ENCODE peak calls at places on chromosomes 3 and 15, in five cellular contexts. B is A549, Y is upper lobe of right lung, T is prostate gland, R is body of pancreas. M is an unnamed sample.
A peak's percentile ranks its signal among the peaks of the same experiment; 100 is the strongest.

GRCh38 chr3:194265505-194265892 is 85.6 kb downstream of the CPN2 start:
- DNase-seq in B (no peak), Y (peak; percentile 85), T (peak; percentile 74), R (peak; percentile 84), M (peak; percentile 89)

GRCh38 chr3:102060814-102061213 is 211.5 kb downstream of the NFKBIZ start:
- DNase-seq in B (peak; percentile 24), Y (no peak), T (no peak), R (no peak), M (no peak)

GRCh38 chr3:184040010-184040409 is 8.5 kb downstream of the HTR3D start:
- DNase-seq in B (peak; percentile 34), Y (no peak), T (no peak), R (peak; percentile 13), M (no peak)

GRCh38 chr15:75036269-75036668 is 12.9 kb downstream of the PPCDC start:
- DNase-seq in B (no peak), Y (no peak), T (no peak), R (peak; percentile 46), M (no peak)

GRCh38 chr3:150520408-150520807 is 25.9 kb downstream of the SERP1 start:
- DNase-seq in B (no peak), Y (no peak), T (no peak), R (no peak), M (no peak)

GRCh38 chr3:153599685-153600084 is 437.7 kb downstream of the RAP2B start:
- DNase-seq in B (no peak), Y (no peak), T (no peak), R (peak; percentile 8), M (no peak)

GRCh38 chr3:127781411-127782001 is 40.8 kb downstream of the MGLL start:
- DNase-seq in B (no peak), Y (no peak), T (no peak), R (no peak), M (no peak)

GRCh38 chr3:8574670-8575322 is 69.8 kb downstream of the SSUH2 start:
- DNase-seq in B (no peak), Y (no peak), T (no peak), R (no peak), M (no peak)

GRCh38 chr3:138944842-138945645 is 1.9 kb downstream of the FOXL2 start:
- DNase-seq in B (no peak), Y (no peak), T (no peak), R (peak; percentile 34), M (no peak)

GRCh38 chr3:49173792-49174170 is 2.4 kb downstream of the KLHDC8B start:
- DNase-seq in B (no peak), Y (no peak), T (no peak), R (no peak), M (peak; percentile 43)

GRCh38 chr3:12957824-12958792 is 115.1 kb downstream of the IQSEC1 start:
- DNase-seq in B (no peak), Y (no peak), T (no peak), R (no peak), M (no peak)
- H3K27ac ChIP-seq in B (no peak overlapping the region), Y (no peak overlapping the region), T (peak overlapping the region; percentile 70), R (no peak overlapping the region), M (no peak overlapping the region)

GRCh38 chr15:77732514-77733335 is 100.0 kb upstream of the LINGO1 start:
- DNase-seq in B (no peak), Y (no peak), T (no peak), R (no peak), M (no peak)

GRCh38 chr15:77731945-77732344 is 99.2 kb upstream of the LINGO1 start:
- DNase-seq in B (no peak), Y (no peak), T (no peak), R (no peak), M (no peak)

GRCh38 chr15:77731067-77731466 is 98.4 kb upstream of the LINGO1 start:
- DNase-seq in B (no peak), Y (no peak), T (no peak), R (no peak), M (no peak)

GRCh38 chr15:77734306-77734705 is 101.6 kb upstream of the LINGO1 start:
- DNase-seq in B (no peak), Y (no peak), T (no peak), R (no peak), M (no peak)

GRCh38 chr15:77733579-77734300 is 101.0 kb upstream of the LINGO1 start:
- DNase-seq in B (no peak), Y (no peak), T (no peak), R (no peak), M (no peak)
- H3K4me1 ChIP-seq in B (no peaks in the 10 kb centered on the region), Y (no peaks in the 10 kb centered on the region), T (no peaks in the 10 kb centered on the region), R (no peaks in the 10 kb centered on the region), M (no peaks in the 10 kb centered on the region)

GRCh38 chr3:30314757-30315156 is 291.6 kb upstream of the TGFBR2 start:
- DNase-seq in B (no peak), Y (no peak), T (no peak), R (no peak), M (no peak)
- H3K4me3 ChIP-seq in B (no peak overlapping the region), Y (no peak overlapping the region), T (no peak overlapping the region), R (no peak overlapping the region), M (no peak overlapping the region)

DNA sequence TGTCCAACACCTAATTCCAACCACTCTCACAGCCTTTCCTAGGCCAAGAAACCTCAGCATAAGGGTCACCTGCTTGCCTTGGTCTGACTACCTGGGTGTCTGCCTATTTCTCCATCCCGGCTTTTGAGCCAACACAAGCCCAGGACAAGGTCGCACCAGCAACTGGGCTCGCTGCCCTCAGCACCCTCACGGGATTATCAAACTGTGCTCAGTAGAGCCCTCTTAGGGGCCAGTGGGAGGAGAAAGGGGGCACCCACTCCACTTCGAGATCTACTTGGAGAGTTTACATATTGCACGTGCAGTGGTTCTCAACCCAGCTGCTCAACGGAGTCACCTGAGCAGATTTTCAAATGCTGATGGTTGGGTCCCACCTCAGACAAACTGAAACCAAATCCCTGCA is 31.1 kb downstream of the TSPAN3 start:
- DNase-seq in B (no peak), Y (peak; percentile 69), T (no peak), R (no peak), M (no peak)
- H3K27ac ChIP-seq in B (no peak overlapping the region), Y (no peak overlapping the region), T (no peak overlapping the region), R (no peak overlapping the region), M (no peak overlapping the region)

GRCh38 chr3:42814246-42814645 is 5.0 kb downstream of the ACKR2 start:
- DNase-seq in B (no peak), Y (no peak), T (no peak), R (no peak), M (no peak)
- H3K4me1 ChIP-seq in B (no peaks in the 10 kb centered on the region), Y (no peaks in the 10 kb centered on the region), T (no peaks in the 10 kb centered on the region), R (peaks cover 16% of the 10 kb centered on the region), M (no peaks in the 10 kb centered on the region)

GRCh38 chr15:31345606-31346366 is 19.2 kb downstream of the KLF13 start:
- DNase-seq in B (no peak), Y (peak; percentile 63), T (no peak), R (peak; percentile 12), M (no peak)
- H3K4me3 ChIP-seq in B (no peak overlapping the region), Y (peak overlapping the region; percentile 34), T (no peak overlapping the region), R (no peak overlapping the region), M (no peak overlapping the region)

GRCh38 chr15:37014137-37014536 is 86.2 kb downstream of the MEIS2 start:
- DNase-seq in B (no peak), Y (no peak), T (no peak), R (no peak), M (no peak)
- H3K27ac ChIP-seq in B (no peak overlapping the region), Y (no peak overlapping the region), T (no peak overlapping the region), R (no peak overlapping the region), M (peak overlapping the region; percentile 81)

DNA sequence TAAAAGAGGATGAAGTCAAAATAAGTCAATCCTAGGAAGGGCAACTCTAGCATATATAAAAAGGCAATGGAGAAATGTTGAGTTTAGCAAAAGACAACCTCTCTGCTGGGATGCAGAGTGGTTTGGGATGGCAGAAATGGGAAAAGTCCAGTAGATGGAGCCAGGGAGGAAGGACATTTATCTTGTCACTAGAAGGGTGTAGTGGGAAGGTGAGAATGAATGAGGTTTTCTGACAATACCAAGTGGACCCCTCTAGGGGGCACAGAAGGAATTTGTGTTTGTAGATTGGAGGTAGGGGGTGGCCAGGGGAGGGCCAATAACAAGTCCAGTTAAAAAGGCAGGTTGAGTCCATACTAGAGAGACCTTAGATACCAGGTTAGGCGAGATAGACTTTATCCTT is 80.0 kb downstream of the THSD4 start:
- DNase-seq in B (peak; percentile 60), Y (no peak), T (no peak), R (no peak), M (no peak)
- H3K4me1 ChIP-seq in B (peaks cover 18% of the 10 kb centered on the region), Y (no peaks in the 10 kb centered on the region), T (no peaks in the 10 kb centered on the region), R (no peaks in the 10 kb centered on the region), M (no peaks in the 10 kb centered on the region)